ENCODE peak calls at places on chromosome 3, in six cellular contexts. P is heart left ventricle, F is body of pancreas, I is HCT116, E is thyroid gland, L is Peyer's patch. S is an unnamed sample.

GRCh38 chr3:169772530-169772950 is 656 bp upstream of the MYNN start:
- DNase-seq in I (peak; percentile 75), L (peak; percentile 69), E (peak; percentile 86), F (peak; percentile 88), P (peak; percentile 79), S (no peak)

GRCh38 chr3:35946121-35946856 is 307.0 kb downstream of the ARPP21 start:
- DNase-seq in P (no peak), L (no peak), F (no peak), E (no peak), I (no peak), S (no peak)

GRCh38 chr3:20849975-20850374 is 664.0 kb upstream of the SGO1 start:
- DNase-seq in F (no peak), I (no peak), P (no peak), L (no peak), E (no peak), S (no peak)

GRCh38 chr3:187678869-187679268 is 8.7 kb upstream of the SST start:
- DNase-seq in F (peak; percentile 45), P (no peak), I (peak; percentile 42), E (peak; percentile 24), L (no peak), S (no peak)

GRCh38 chr3:43243590-43244587 is 42.5 kb upstream of the SNRK start:
- DNase-seq in E (no peak), I (no peak), P (no peak), L (no peak), F (no peak), S (no peak)

GRCh38 chr3:24242012-24242698 is 252.5 kb downstream of the THRB start:
- DNase-seq in F (peak; percentile 56), P (no peak), E (no peak), L (no peak), I (no peak), S (no peak)

GRCh38 chr3:51378726-51379125 is 6.4 kb upstream of the MANF start:
- DNase-seq in P (no peak), E (no peak), L (no peak), F (no peak), I (no peak), S (no peak)

GRCh38 chr3:99475229-99475628 is 163.2 kb upstream of the COL8A1 start:
- DNase-seq in I (no peak), L (no peak), P (no peak), F (no peak), E (no peak), S (no peak)

GRCh38 chr3:24503499-24504176 is 9.0 kb upstream of the THRB start:
- DNase-seq in I (no peak), L (no peak), F (no peak), P (no peak), E (no peak), S (no peak)

GRCh38 chr3:12557472-12558105 is 702 bp downstream of the MKRN2 start:
- DNase-seq in P (no peak), F (no peak), L (no peak), I (no peak), E (no peak), S (no peak)

GRCh38 chr3:172449468-172450149 is 1.4 kb upstream of the GHSR start:
- DNase-seq in P (peak; percentile 27), I (no peak), L (no peak), E (peak; percentile 8), F (peak; percentile 13), S (peak; percentile 4)

GRCh38 chr3:193896419-193896818 is 239.5 kb upstream of the HES1 start:
- DNase-seq in P (no peak), I (no peak), F (no peak), L (no peak), E (no peak), S (no peak)

GRCh38 chr3:191919627-191920026 is 458.7 kb downstream of the PYDC2 start:
- DNase-seq in P (no peak), I (no peak), E (no peak), F (no peak), L (no peak), S (no peak)

GRCh38 chr3:117681619-117682018 is 972.0 kb downstream of the TUSC7 start:
- DNase-seq in E (no peak), L (no peak), F (no peak), P (no peak), I (no peak), S (no peak)

GRCh38 chr3:90221900-90222299 is 1114.5 kb downstream of the EPHA3 start:
- DNase-seq in P (no peak), F (no peak), I (no peak), E (no peak), L (no peak), S (no peak)

GRCh38 chr3:49906004-49906860 is 2.6 kb upstream of the MST1R start:
- DNase-seq in F (peak; percentile 49), L (peak; percentile 34), E (peak; percentile 51), I (peak; percentile 55), P (peak; percentile 57), S (peak; percentile 79)

GRCh38 chr3:53805463-53806159 is 40.6 kb downstream of the CHDH start:
- DNase-seq in E (no peak), F (no peak), I (no peak), P (no peak), L (no peak), S (no peak)

GRCh38 chr3:18424213-18424861 is 802 bp downstream of the SATB1 start:
- DNase-seq in L (peak; percentile 23), E (peak; percentile 11), F (no peak), P (peak; percentile 34), I (no peak), S (no peak)

GRCh38 chr3:13539285-13539625 is 9.7 kb upstream of the FBLN2 start:
- DNase-seq in P (no peak), E (no peak), F (no peak), I (no peak), L (no peak), S (no peak)

GRCh38 chr3:126490619-126491018 is 14.9 kb upstream of the ZXDC start:
- DNase-seq in L (no peak), I (no peak), P (no peak), F (peak; percentile 53), E (no peak), S (no peak)

GRCh38 chr3:126485956-126486884 is 10.5 kb upstream of the ZXDC start:
- DNase-seq in E (no peak), I (no peak), L (no peak), P (no peak), F (no peak), S (no peak)

GRCh38 chr3:126487151-126487771 is 11.6 kb upstream of the ZXDC start:
- DNase-seq in L (no peak), F (peak; percentile 25), P (peak; percentile 30), E (no peak), I (no peak), S (no peak)

GRCh38 chr3:126488886-126489569 is 13.3 kb upstream of the ZXDC start:
- DNase-seq in E (no peak), L (no peak), F (no peak), I (no peak), P (no peak), S (no peak)

DNA sequence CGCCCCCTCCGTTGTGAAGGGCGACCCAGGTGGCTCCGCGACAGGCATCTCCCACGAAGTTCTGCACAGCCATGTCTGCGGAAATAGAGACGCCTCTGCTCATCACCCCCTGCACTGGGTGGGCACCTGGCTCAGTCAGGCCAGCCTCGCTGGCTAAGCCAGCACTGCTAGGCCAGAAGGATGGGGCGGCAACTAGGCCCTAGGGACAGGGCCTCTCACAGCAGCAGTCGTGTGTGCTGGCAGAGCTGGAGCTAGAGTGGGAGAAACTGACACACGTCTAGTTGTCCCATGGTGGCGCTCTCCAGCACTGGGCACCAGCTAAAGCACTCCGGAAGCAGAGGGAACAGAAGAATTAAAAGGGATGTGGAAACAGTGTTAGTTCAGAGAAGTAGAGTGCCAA is 12.5 kb upstream of the ZXDC start:
- DNase-seq in P (no peak), L (no peak), F (no peak), I (no peak), E (no peak), S (no peak)
- TF ChIP-seq POLR2A in P (no peak), L (no peak), F (no peak), I (no peak), E (no peak), S (no peak)

GRCh38 chr3:196163212-196163611 is 48.0 kb downstream of the ZDHHC19 start:
- DNase-seq in E (no peak), L (no peak), I (no peak), P (no peak), F (no peak), S (no peak)

GRCh38 chr3:196163687-196164493 is 47.3 kb downstream of the ZDHHC19 start:
- DNase-seq in I (no peak), F (peak; percentile 27), L (no peak), E (no peak), P (peak; percentile 27), S (no peak)

GRCh38 chr3:196159952-196160804 is 51.0 kb downstream of the ZDHHC19 start:
- DNase-seq in F (peak; percentile 65), I (no peak), P (peak; percentile 31), L (peak; percentile 72), E (peak; percentile 74), S (peak; percentile 60)

GRCh38 chr3:196164576-196164975 is 46.6 kb downstream of the ZDHHC19 start:
- DNase-seq in E (no peak), L (no peak), P (no peak), I (no peak), F (no peak), S (no peak)

GRCh38 chr3:196162679-196163078 is 48.5 kb downstream of the ZDHHC19 start:
- DNase-seq in I (no peak), F (peak; percentile 48), P (no peak), L (no peak), E (no peak), S (no peak)
- TF ChIP-seq POLR2A in I (no peak), F (no peak), P (no peak), L (no peak), E (no peak), S (no peak)

GRCh38 chr3:146164951-146165350 is 4.0 kb upstream of the PLOD2 start:
- DNase-seq in F (no peak), L (no peak), I (no peak), E (peak; percentile 39), P (no peak), S (no peak)

GRCh38 chr3:146164506-146164905 is 3.5 kb upstream of the PLOD2 start:
- DNase-seq in P (no peak), F (no peak), L (no peak), I (no peak), E (no peak), S (no peak)

GRCh38 chr3:146166450-146167222 is 5.7 kb upstream of the PLOD2 start:
- DNase-seq in L (no peak), P (no peak), E (no peak), F (peak; percentile 21), I (no peak), S (no peak)

GRCh38 chr3:146165370-146165769 is 4.4 kb upstream of the PLOD2 start:
- DNase-seq in L (no peak), F (no peak), I (no peak), P (no peak), E (no peak), S (no peak)

DNA sequence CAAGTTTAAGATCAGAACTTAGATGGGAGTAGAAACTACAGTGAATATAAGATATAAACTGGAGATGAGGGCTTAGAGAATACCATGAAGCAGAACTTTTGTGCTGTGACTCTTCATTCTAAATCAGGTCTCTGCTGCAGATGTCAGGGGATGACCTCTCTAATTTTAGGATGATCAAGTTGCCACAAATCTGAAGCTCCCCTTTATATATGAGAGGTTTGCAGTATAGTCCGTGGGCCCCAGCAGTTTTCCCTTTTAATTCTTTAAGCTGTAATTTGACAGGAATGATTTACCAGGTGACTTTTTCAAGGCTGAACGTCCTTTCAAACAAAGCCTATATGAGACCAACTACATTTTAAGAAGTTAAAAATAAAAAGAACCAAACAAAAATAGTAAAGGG is 4.9 kb upstream of the PLOD2 start:
- DNase-seq in I (no peak), E (no peak), P (no peak), L (no peak), F (no peak), S (no peak)
- TF ChIP-seq POLR2A in I (no peak), E (no peak), P (no peak), L (no peak), F (no peak), S (no peak)

GRCh38 chr3:63967675-63968611 is 55.4 kb downstream of the PSMD6 start:
- DNase-seq in I (no peak), F (peak; percentile 72), L (peak; percentile 31), P (peak; percentile 23), E (peak; percentile 84), S (no peak)
- TF ChIP-seq POLR2A in I (no peak), F (peak; percentile 44), L (no peak), P (no peak), E (no peak), S (no peak)

S was measured in GM12891.